ENCODE peak calls at places on chromosomes 12 and 14, in five cellular contexts. M, D, G, O and H are unnamed samples.

GRCh38 chr14:72513994-72514659 is 379.8 kb downstream of the DPF3 start:
- DNase-seq in G (no peak), M (no peak), D (no peak), O (no peak), H (no peak)

GRCh38 chr12:127175361-127175760 is 1091.6 kb upstream of the TMEM132C start:
- DNase-seq in G (no peak), O (no peak), D (no peak), M (no peak), H (no peak)

GRCh38 chr14:29832042-29832441 is 95.6 kb downstream of the PRKD1 start:
- DNase-seq in O (no peak), G (no peak), M (no peak), D (no peak), H (no peak)

GRCh38 chr12:42660968-42661937 is 71.7 kb upstream of the PRICKLE1 start:
- DNase-seq in M (no peak), O (no peak), D (no peak), G (no peak), H (no peak)

GRCh38 chr12:52241205-52241842 is 8.3 kb downstream of the KRT7 start:
- DNase-seq in O (no peak), D (no peak), G (no peak), M (no peak), H (no peak)

GRCh38 chr12:116878567-116879508 is 2.4 kb downstream of the HRK start:
- DNase-seq in M (peak; percentile 25), D (no peak), O (no peak), G (no peak), H (no peak)

GRCh38 chr14:103847439-103847953 is at the start of gene PPP1R13B:
- DNase-seq in G (peak; percentile 94), D (peak; percentile 97), O (peak; percentile 94), M (peak; percentile 93), H (peak; percentile 90)

GRCh38 chr12:15546102-15546701 is 223.9 kb downstream of the PTPRO start:
- DNase-seq in M (peak; percentile 33), O (no peak), D (no peak), G (no peak), H (no peak)

GRCh38 chr12:53805801-53806200 is 54.0 kb upstream of the CISTR start:
- DNase-seq in O (no peak), G (no peak), D (no peak), M (no peak), H (no peak)

GRCh38 chr12:117040496-117040895 is 58.7 kb downstream of the TESC start:
- DNase-seq in O (no peak), M (no peak), G (no peak), D (no peak), H (no peak)

GRCh38 chr14:72651081-72651480 is 242.8 kb downstream of the DPF3 start:
- DNase-seq in O (no peak), G (no peak), D (peak; percentile 66), M (no peak), H (no peak)

GRCh38 chr12:46921754-46922113 is 95.9 kb upstream of the SLC38A4 start:
- DNase-seq in O (no peak), M (no peak), G (no peak), D (no peak), H (no peak)

GRCh38 chr14:59482471-59483331 is 1.5 kb downstream of the L3HYPDH start:
- DNase-seq in O (no peak), G (no peak), D (no peak), M (no peak), H (no peak)

GRCh38 chr14:34498684-34499412 is 36.8 kb upstream of the SPTSSA start:
- DNase-seq in M (peak; percentile 24), O (no peak), G (no peak), D (no peak), H (no peak)

GRCh38 chr12:7483343-7483742 is 20.2 kb downstream of the CD163 start:
- DNase-seq in M (no peak), D (no peak), G (no peak), O (no peak), H (no peak)

GRCh38 chr12:56766535-56766934 is 3.4 kb downstream of the HSD17B6 start:
- DNase-seq in D (no peak), M (no peak), O (no peak), G (no peak), H (no peak)

GRCh38 chr12:5047094-5047493 is 3.4 kb downstream of the KCNA5 start:
- DNase-seq in D (no peak), O (no peak), G (no peak), M (no peak), H (no peak)

GRCh38 chr14:35678403-35679028 is 130.6 kb downstream of the RALGAPA1 start:
- DNase-seq in M (no peak), G (no peak), O (no peak), D (no peak), H (no peak)

GRCh38 chr14:77320238-77320935 is at the start of gene POMT2:
- DNase-seq in D (peak; percentile 95), G (peak; percentile 91), M (peak; percentile 94), O (peak; percentile 94), H (peak; percentile 88)

GRCh38 chr14:89324501-89325298 is 92.3 kb downstream of the FOXN3 start:
- DNase-seq in M (no peak), O (no peak), G (no peak), D (no peak), H (no peak)

GRCh38 chr14:56118611-56119181 is 485 bp downstream of the PELI2 start:
- DNase-seq in M (peak; percentile 28), O (peak; percentile 40), D (peak; percentile 73), G (peak; percentile 14), H (no peak)

GRCh38 chr12:76422878-76423438 is 74.7 kb upstream of the BBS10 start:
- DNase-seq in D (no peak), O (no peak), M (no peak), G (no peak), H (no peak)

GRCh38 chr12:41190360-41190759 is 2.2 kb downstream of the PDZRN4 start:
- DNase-seq in D (peak; percentile 37), G (no peak), O (no peak), M (no peak), H (no peak)

GRCh38 chr12:108583971-108584370 is 13.9 kb downstream of the TMEM119 start:
- DNase-seq in O (no peak), G (no peak), D (no peak), M (no peak), H (no peak)

GRCh38 chr12:27332407-27333310 is at the start of gene BMAL2:
- DNase-seq in G (peak; percentile 14), D (peak; percentile 50), O (peak; percentile 35), M (peak; percentile 57), H (no peak)

GRCh38 chr14:100105357-100106169 is 40.3 kb downstream of the EVL start:
- DNase-seq in G (no peak), O (no peak), D (peak; percentile 36), M (peak; percentile 52), H (no peak)

GRCh38 chr14:32012062-32012461 is 65.0 kb upstream of the ARHGAP5 start:
- DNase-seq in O (no peak), G (no peak), M (no peak), D (no peak), H (no peak)

GRCh38 chr12:128190614-128191013 is 76.4 kb upstream of the TMEM132C start:
- DNase-seq in O (peak; percentile 12), M (no peak), G (no peak), D (no peak), H (no peak)

GRCh38 chr12:12194206-12194605 is 72.6 kb downstream of the LRP6 start:
- DNase-seq in D (no peak), O (no peak), G (no peak), M (no peak), H (no peak)

GRCh38 chr12:91194500-91194899 is 11.9 kb upstream of the DCN start:
- DNase-seq in G (no peak), O (no peak), D (no peak), M (no peak), H (no peak)

GRCh38 chr14:60250318-60251035 is 1.5 kb downstream of the PPM1A start:
- DNase-seq in G (no peak), M (no peak), O (no peak), D (no peak), H (no peak)

GRCh38 chr12:67578976-67579661 is 69.4 kb upstream of the DYRK2 start:
- DNase-seq in D (no peak), O (no peak), M (peak; percentile 61), G (no peak), H (no peak)

GRCh38 chr14:104107611-104108569 is 22.4 kb downstream of the ASPG start:
- DNase-seq in M (no peak), D (peak; percentile 41), O (peak; percentile 4), G (no peak), H (no peak)

GRCh38 chr12:85968606-85969005 is 94.5 kb downstream of the NTS start:
- DNase-seq in M (no peak), D (no peak), O (no peak), G (no peak), H (no peak)

GRCh38 chr12:75526655-75527511 is 15.5 kb upstream of the KRR1 start:
- DNase-seq in G (no peak), O (no peak), M (peak; percentile 30), D (no peak), H (no peak)

GRCh38 chr12:67773896-67774295 is 125.4 kb downstream of the DYRK2 start:
- DNase-seq in G (no peak), M (no peak), O (no peak), D (no peak), H (no peak)

GRCh38 chr12:109278912-109279311 is 30.2 kb downstream of the FOXN4 start:
- DNase-seq in M (no peak), O (no peak), D (peak; percentile 48), G (no peak), H (no peak)

GRCh38 chr12:87054225-87054624 is 798.0 kb upstream of the MGAT4C start:
- DNase-seq in D (no peak), O (no peak), M (no peak), G (no peak), H (no peak)